ENCODE peak calls at places on chromosomes 11 and 22, in eight cellular contexts. S is BJ, C is heart right ventricle, L is Right ventricle myocardium superior, O is fibroblast of pulmonary artery, P is MV-4-11, Q is AG04449, D is fibroblast of lung. I is an unnamed sample.

GRCh38 chr22:20524004-20524481 is 16.6 kb downstream of the MED15 start:
- DNase-seq in L (no peak), S (no peak), C (no peak), O (peak), P (no peak), Q (no peak), D (no peak), I (peak)

GRCh38 chr22:35611891-35612576 is 5.1 kb downstream of the MB start:
- DNase-seq in P (peak), O (no peak), L (no peak), D (no peak), C (no peak), Q (no peak), S (no peak), I (no peak)

GRCh38 chr11:128598755-128599154 is 11.4 kb upstream of the ETS1 start:
- DNase-seq in O (no peak), D (peak), P (no peak), Q (no peak), S (no peak), C (no peak), L (no peak), I (no peak)

GRCh38 chr11:128226106-128226716 is 361.1 kb downstream of the ETS1 start:
- DNase-seq in Q (no peak), S (no peak), P (no peak), C (no peak), O (no peak), D (no peak), L (no peak), I (no peak)

GRCh38 chr11:60985991-60986915 is 14.8 kb downstream of the CD6 start:
- DNase-seq in C (no peak), L (no peak), D (peak), Q (no peak), S (no peak), P (peak), O (peak), I (peak)

GRCh38 chr22:30310881-30311771 is 15.6 kb downstream of the TBC1D10A start:
- DNase-seq in C (peak), Q (no peak), S (no peak), O (peak), D (peak), P (no peak), L (peak), I (no peak)

GRCh38 chr22:24190159-24190540 is 8.9 kb downstream of the SUSD2 start:
- DNase-seq in O (no peak), S (no peak), P (no peak), Q (no peak), D (no peak), C (no peak), L (no peak), I (no peak)

GRCh38 chr11:111733009-111733408 is 33.2 kb downstream of the PPP2R1B start:
- DNase-seq in C (peak), L (peak), P (no peak), S (peak), O (peak), Q (no peak), D (peak), I (no peak)

GRCh38 chr11:93773045-93773477 is 11.0 kb upstream of the MED17 start:
- DNase-seq in D (no peak), Q (no peak), P (no peak), S (no peak), C (no peak), O (no peak), L (no peak), I (no peak)

GRCh38 chr11:1760351-1761109 is 3.2 kb downstream of the CTSD start:
- DNase-seq in D (peak), Q (no peak), P (peak), L (peak), S (peak), C (peak), O (peak), I (no peak)

GRCh38 chr22:25357606-25358420 is 138.4 kb downstream of the CRYBB2 start:
- DNase-seq in Q (no peak), O (no peak), L (no peak), S (no peak), C (no peak), P (no peak), D (no peak), I (no peak)

I was measured in CD4-positive, alpha-beta T cell.